ENCODE peak calls at places on chromosome 10, in six cellular contexts. One of them, this sample, is unnamed.

GRCh38 chr10:67539312-67539711 is 156.7 kb downstream of the CTNNA3 start:
- DNase-seq in neural crest cell: no peak
- DNase-seq in BE2C: no peak
- DNase-seq in GM06990: no peak
- DNase-seq in omental fat pad: no peak
- DNase-seq in RWPE1: no peak
- DNase-seq in this sample: no peak

GRCh38 chr10:123449234-123449962 is 216.8 kb upstream of the GPR26 start:
- DNase-seq in BE2C: no peak
- DNase-seq in omental fat pad: no peak
- DNase-seq in GM06990: no peak
- DNase-seq in RWPE1: no peak
- DNase-seq in neural crest cell: no peak
- DNase-seq in this sample: no peak

GRCh38 chr10:129971381-129972144 is 7.5 kb upstream of the EBF3 start:
- DNase-seq in BE2C: peak
- DNase-seq in RWPE1: peak
- DNase-seq in GM06990: peak
- DNase-seq in neural crest cell: no peak
- DNase-seq in omental fat pad: no peak
- DNase-seq in this sample: no peak

GRCh38 chr10:77844713-77845454 is 81.7 kb downstream of the DLG5 start:
- DNase-seq in omental fat pad: no peak
- DNase-seq in neural crest cell: no peak
- DNase-seq in GM06990: no peak
- DNase-seq in BE2C: no peak
- DNase-seq in RWPE1: peak
- DNase-seq in this sample: no peak

GRCh38 chr10:61992683-61993629 is 91.5 kb downstream of the ARID5B start:
- DNase-seq in omental fat pad: peak
- DNase-seq in BE2C: peak
- DNase-seq in RWPE1: peak
- DNase-seq in GM06990: no peak
- DNase-seq in neural crest cell: no peak
- DNase-seq in this sample: peak

GRCh38 chr10:16944081-16944922 is 127.1 kb upstream of the RSU1 start:
- DNase-seq in BE2C: no peak
- DNase-seq in omental fat pad: no peak
- DNase-seq in neural crest cell: no peak
- DNase-seq in RWPE1: no peak
- DNase-seq in GM06990: no peak
- DNase-seq in this sample: no peak

GRCh38 chr10:70518695-70519094 is 40.1 kb downstream of the PALD1 start:
- DNase-seq in neural crest cell: no peak
- DNase-seq in BE2C: no peak
- DNase-seq in GM06990: no peak
- DNase-seq in omental fat pad: no peak
- DNase-seq in RWPE1: peak
- DNase-seq in this sample: no peak

GRCh38 chr10:133527779-133528271 is 662 bp downstream of the CYP2E1 start:
- DNase-seq in BE2C: no peak
- DNase-seq in GM06990: no peak
- DNase-seq in omental fat pad: no peak
- DNase-seq in RWPE1: no peak
- DNase-seq in neural crest cell: no peak
- DNase-seq in this sample: no peak

GRCh38 chr10:103021897-103022286 is 103.8 kb downstream of the CNNM2 start:
- DNase-seq in BE2C: no peak
- DNase-seq in RWPE1: no peak
- DNase-seq in GM06990: no peak
- DNase-seq in omental fat pad: no peak
- DNase-seq in neural crest cell: no peak
- DNase-seq in this sample: no peak

GRCh38 chr10:90133606-90134005 is 432.2 kb downstream of the KIF20B start:
- DNase-seq in BE2C: no peak
- DNase-seq in GM06990: no peak
- DNase-seq in neural crest cell: no peak
- DNase-seq in RWPE1: no peak
- DNase-seq in omental fat pad: no peak
- DNase-seq in this sample: no peak

GRCh38 chr10:6962576-6962975 is 382.5 kb upstream of the PRKCQ start:
- DNase-seq in omental fat pad: no peak
- DNase-seq in RWPE1: no peak
- DNase-seq in BE2C: no peak
- DNase-seq in neural crest cell: no peak
- DNase-seq in GM06990: no peak
- DNase-seq in this sample: no peak

GRCh38 chr10:49783645-49784044 is 21.5 kb upstream of the OGDHL start:
- DNase-seq in RWPE1: no peak
- DNase-seq in GM06990: no peak
- DNase-seq in omental fat pad: no peak
- DNase-seq in neural crest cell: no peak
- DNase-seq in BE2C: peak
- DNase-seq in this sample: no peak

GRCh38 chr10:133457100-133457841 is 3.5 kb downstream of the SCART1 start:
- DNase-seq in GM06990: no peak
- DNase-seq in BE2C: no peak
- DNase-seq in neural crest cell: no peak
- DNase-seq in RWPE1: no peak
- DNase-seq in omental fat pad: no peak
- DNase-seq in this sample: no peak

GRCh38 chr10:80357000-80357803 is 621 bp downstream of the DYDC2 start:
- DNase-seq in neural crest cell: peak
- DNase-seq in GM06990: no peak
- DNase-seq in BE2C: no peak
- DNase-seq in omental fat pad: no peak
- DNase-seq in RWPE1: no peak
- DNase-seq in this sample: no peak

GRCh38 chr10:129364949-129365348 is 102.1 kb upstream of the MGMT start:
- DNase-seq in RWPE1: no peak
- DNase-seq in GM06990: no peak
- DNase-seq in BE2C: no peak
- DNase-seq in omental fat pad: no peak
- DNase-seq in neural crest cell: no peak
- DNase-seq in this sample: no peak

GRCh38 chr10:125016611-125017202 is 74.8 kb downstream of the ZRANB1 start:
- DNase-seq in neural crest cell: no peak
- DNase-seq in GM06990: no peak
- DNase-seq in BE2C: no peak
- DNase-seq in RWPE1: no peak
- DNase-seq in omental fat pad: no peak
- DNase-seq in this sample: no peak

GRCh38 chr10:43228783-43229207 is 38.1 kb downstream of the RASGEF1A start:
- DNase-seq in RWPE1: no peak
- DNase-seq in neural crest cell: no peak
- DNase-seq in GM06990: no peak
- DNase-seq in omental fat pad: peak
- DNase-seq in BE2C: peak
- DNase-seq in this sample: peak

GRCh38 chr10:9613338-9613737 is 1404.3 kb upstream of the CELF2 start:
- DNase-seq in BE2C: no peak
- DNase-seq in RWPE1: no peak
- DNase-seq in omental fat pad: no peak
- DNase-seq in GM06990: peak
- DNase-seq in neural crest cell: no peak
- DNase-seq in this sample: no peak

GRCh38 chr10:130427216-130427722 is 291.1 kb downstream of the GLRX3 start:
- DNase-seq in neural crest cell: no peak
- DNase-seq in GM06990: no peak
- DNase-seq in omental fat pad: no peak
- DNase-seq in RWPE1: no peak
- DNase-seq in BE2C: no peak
- DNase-seq in this sample: no peak

GRCh38 chr10:519055-519715 is 170.3 kb downstream of the DIP2C start:
- DNase-seq in BE2C: no peak
- DNase-seq in omental fat pad: no peak
- DNase-seq in RWPE1: no peak
- DNase-seq in GM06990: no peak
- DNase-seq in neural crest cell: no peak
- DNase-seq in this sample: no peak

GRCh38 chr10:21174670-21175495 is 277.8 kb upstream of the NEBL start:
- DNase-seq in BE2C: no peak
- DNase-seq in neural crest cell: no peak
- DNase-seq in omental fat pad: no peak
- DNase-seq in RWPE1: no peak
- DNase-seq in GM06990: no peak
- DNase-seq in this sample: no peak

GRCh38 chr10:129390726-129391125 is 76.3 kb upstream of the MGMT start:
- DNase-seq in BE2C: no peak
- DNase-seq in RWPE1: no peak
- DNase-seq in neural crest cell: no peak
- DNase-seq in GM06990: no peak
- DNase-seq in omental fat pad: no peak
- DNase-seq in this sample: no peak

GRCh38 chr10:105239311-105240215 is 598.5 kb downstream of the SORCS3 start:
- DNase-seq in RWPE1: no peak
- DNase-seq in omental fat pad: no peak
- DNase-seq in GM06990: no peak
- DNase-seq in BE2C: no peak
- DNase-seq in neural crest cell: no peak
- DNase-seq in this sample: no peak

GRCh38 chr10:35781643-35782035 is 139.5 kb upstream of the FZD8 start:
- DNase-seq in omental fat pad: no peak
- DNase-seq in BE2C: peak
- DNase-seq in GM06990: no peak
- DNase-seq in RWPE1: no peak
- DNase-seq in neural crest cell: peak
- DNase-seq in this sample: no peak

GRCh38 chr10:82160291-82160690 is 285.3 kb downstream of the NRG3 start:
- DNase-seq in BE2C: no peak
- DNase-seq in omental fat pad: no peak
- DNase-seq in RWPE1: no peak
- DNase-seq in GM06990: no peak
- DNase-seq in neural crest cell: no peak
- DNase-seq in this sample: no peak

GRCh38 chr10:83871486-83872081 is 267.7 kb upstream of the GHITM start:
- DNase-seq in RWPE1: peak
- DNase-seq in GM06990: peak
- DNase-seq in omental fat pad: peak
- DNase-seq in neural crest cell: peak
- DNase-seq in BE2C: peak
- DNase-seq in this sample: peak
- TF ChIP-seq CTCF in RWPE1: peak
- TF ChIP-seq CTCF in GM06990: peak
- TF ChIP-seq CTCF in omental fat pad: no peak
- TF ChIP-seq CTCF in neural crest cell: peak
- TF ChIP-seq CTCF in BE2C: peak
- TF ChIP-seq CTCF in this sample: peak

GRCh38 chr10:91603931-91604331 is 28.9 kb downstream of the PPP1R3C start:
- DNase-seq in BE2C: no peak
- DNase-seq in neural crest cell: no peak
- DNase-seq in GM06990: no peak
- DNase-seq in RWPE1: no peak
- DNase-seq in omental fat pad: no peak
- DNase-seq in this sample: no peak

GRCh38 chr10:91603173-91603572 is 29.7 kb downstream of the PPP1R3C start:
- DNase-seq in omental fat pad: no peak
- DNase-seq in neural crest cell: no peak
- DNase-seq in RWPE1: no peak
- DNase-seq in GM06990: no peak
- DNase-seq in BE2C: no peak
- DNase-seq in this sample: no peak

GRCh38 chr10:91605968-91606367 is 26.9 kb downstream of the PPP1R3C start:
- DNase-seq in omental fat pad: no peak
- DNase-seq in neural crest cell: no peak
- DNase-seq in BE2C: no peak
- DNase-seq in RWPE1: no peak
- DNase-seq in GM06990: no peak
- DNase-seq in this sample: no peak

GRCh38 chr10:91604936-91605534 is 27.8 kb downstream of the PPP1R3C start:
- DNase-seq in BE2C: no peak
- DNase-seq in omental fat pad: no peak
- DNase-seq in RWPE1: peak
- DNase-seq in neural crest cell: no peak
- DNase-seq in GM06990: no peak
- DNase-seq in this sample: no peak

DNA sequence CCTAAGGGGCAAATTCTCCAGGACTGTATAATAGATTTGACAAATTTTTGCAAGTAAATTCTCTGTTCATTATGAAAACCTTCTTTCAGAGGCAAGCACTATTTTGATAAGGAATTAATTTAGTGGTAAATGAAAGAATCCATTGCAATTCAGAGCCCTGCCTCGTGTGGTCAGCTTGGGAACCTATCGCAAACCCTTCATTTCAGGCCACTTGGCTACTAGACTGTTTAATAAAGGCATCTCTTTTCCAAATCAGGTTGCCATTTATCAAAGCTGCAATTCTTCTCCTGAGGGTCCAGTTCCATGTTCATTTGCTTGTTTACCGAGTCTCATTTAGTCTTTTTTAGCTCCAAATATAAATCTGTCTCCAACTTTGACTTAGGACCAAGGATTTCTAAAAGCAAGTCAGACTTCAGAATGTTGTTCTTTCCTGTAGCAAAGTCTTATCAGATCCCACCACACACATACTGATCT is 28.4 kb downstream of the PPP1R3C start:
- DNase-seq in omental fat pad: no peak
- DNase-seq in BE2C: no peak
- DNase-seq in RWPE1: no peak
- DNase-seq in neural crest cell: no peak
- DNase-seq in GM06990: no peak
- DNase-seq in this sample: no peak
- TF ChIP-seq CTCF in omental fat pad: no peak
- TF ChIP-seq CTCF in BE2C: peak
- TF ChIP-seq CTCF in RWPE1: no peak
- TF ChIP-seq CTCF in neural crest cell: peak
- TF ChIP-seq CTCF in GM06990: no peak
- TF ChIP-seq CTCF in this sample: no peak

GRCh38 chr10:59064116-59064707 is 112.2 kb upstream of the PHYHIPL start:
- DNase-seq in neural crest cell: no peak
- DNase-seq in omental fat pad: no peak
- DNase-seq in BE2C: no peak
- DNase-seq in GM06990: no peak
- DNase-seq in RWPE1: no peak
- DNase-seq in this sample: no peak

GRCh38 chr10:59057350-59057749 is 119.1 kb upstream of the PHYHIPL start:
- DNase-seq in RWPE1: no peak
- DNase-seq in BE2C: peak
- DNase-seq in GM06990: no peak
- DNase-seq in omental fat pad: no peak
- DNase-seq in neural crest cell: no peak
- DNase-seq in this sample: no peak

GRCh38 chr10:59063491-59063890 is 113.0 kb upstream of the PHYHIPL start:
- DNase-seq in GM06990: no peak
- DNase-seq in neural crest cell: no peak
- DNase-seq in RWPE1: no peak
- DNase-seq in omental fat pad: no peak
- DNase-seq in BE2C: no peak
- DNase-seq in this sample: no peak

GRCh38 chr10:59064759-59065498 is 111.5 kb upstream of the PHYHIPL start:
- DNase-seq in neural crest cell: no peak
- DNase-seq in omental fat pad: no peak
- DNase-seq in GM06990: no peak
- DNase-seq in BE2C: peak
- DNase-seq in RWPE1: no peak
- DNase-seq in this sample: no peak

GRCh38 chr10:59060852-59061251 is 115.6 kb upstream of the PHYHIPL start:
- DNase-seq in BE2C: no peak
- DNase-seq in RWPE1: no peak
- DNase-seq in neural crest cell: no peak
- DNase-seq in omental fat pad: no peak
- DNase-seq in GM06990: peak
- DNase-seq in this sample: no peak
- TF ChIP-seq CTCF in BE2C: no peak
- TF ChIP-seq CTCF in RWPE1: no peak
- TF ChIP-seq CTCF in neural crest cell: no peak
- TF ChIP-seq CTCF in omental fat pad: no peak
- TF ChIP-seq CTCF in GM06990: no peak
- TF ChIP-seq CTCF in this sample: no peak

GRCh38 chr10:23343591-23344225 is 889 bp downstream of the C10orf67 start:
- DNase-seq in neural crest cell: peak
- DNase-seq in RWPE1: peak
- DNase-seq in omental fat pad: peak
- DNase-seq in GM06990: no peak
- DNase-seq in BE2C: peak
- DNase-seq in this sample: no peak
- TF ChIP-seq CTCF in neural crest cell: no peak
- TF ChIP-seq CTCF in RWPE1: no peak
- TF ChIP-seq CTCF in omental fat pad: no peak
- TF ChIP-seq CTCF in GM06990: no peak
- TF ChIP-seq CTCF in BE2C: no peak
- TF ChIP-seq CTCF in this sample: no peak